ENCODE peak calls at places on chromosomes 3 and 15, in six cellular contexts. E is myocyte; S is H7; L is cardiac fibroblast; Z is psoas muscle; D is CD4-positive, alpha-beta T cell. Q is an unnamed sample.

GRCh38 chr3:15327941-15328340 is 4.4 kb downstream of the SH3BP5 start:
- DNase-seq in D (no peak), S (no peak), Z (peak; percentile 80), L (peak; percentile 40), E (peak; percentile 63), Q (peak; percentile 23)

GRCh38 chr15:63212050-63212973 is 22.9 kb downstream of the RAB8B start:
- DNase-seq in Z (no peak), L (peak; percentile 83), E (no peak), S (no peak), D (no peak), Q (no peak)

GRCh38 chr15:101808201-101808600 is 3.8 kb upstream of the OR4F15 start:
- DNase-seq in E (peak; percentile 49), L (peak; percentile 2), D (no peak), S (no peak), Z (no peak), Q (no peak)

GRCh38 chr3:28240440-28240839 is 979 bp upstream of the CMC1 start:
- DNase-seq in E (no peak), L (no peak), D (no peak), S (peak; percentile 49), Z (no peak), Q (no peak)

GRCh38 chr3:17158941-17159682 is 274.4 kb downstream of the PLCL2 start:
- DNase-seq in S (no peak), E (no peak), L (no peak), D (no peak), Z (peak; percentile 51), Q (no peak)

GRCh38 chr15:53962646-53963561 is 15.3 kb upstream of the UNC13C start:
- DNase-seq in Z (no peak), D (no peak), E (peak; percentile 19), S (no peak), L (peak; percentile 33), Q (peak; percentile 60)

GRCh38 chr3:126034481-126035361 is 49.2 kb downstream of the SLC41A3 start:
- DNase-seq in E (peak; percentile 39), D (no peak), Z (no peak), S (no peak), L (no peak), Q (no peak)

GRCh38 chr3:46304739-46305138 is 49.2 kb upstream of the CCR2 start:
- DNase-seq in E (no peak), S (no peak), Z (no peak), D (no peak), L (no peak), Q (no peak)

GRCh38 chr15:27241942-27242341 is 271.0 kb downstream of the GABRG3 start:
- DNase-seq in L (no peak), S (no peak), D (no peak), E (no peak), Z (no peak), Q (no peak)

GRCh38 chr3:58998476-58999117 is 51.2 kb downstream of the CFAP20DC start:
- DNase-seq in S (no peak), D (no peak), Z (no peak), E (peak; percentile 79), L (peak; percentile 98), Q (no peak)

GRCh38 chr3:124429129-124429815 is 301.0 kb upstream of the UMPS start:
- DNase-seq in E (peak; percentile 26), Z (no peak), L (peak; percentile 18), S (no peak), D (no peak), Q (no peak)

GRCh38 chr3:29486087-29486486 is 205.2 kb downstream of the RBMS3 start:
- DNase-seq in D (no peak), L (peak; percentile 92), Z (no peak), E (no peak), S (no peak), Q (no peak)

GRCh38 chr3:86793786-86794185 is 197.2 kb downstream of the VGLL3 start:
- DNase-seq in Z (no peak), L (peak; percentile 98), D (no peak), E (peak; percentile 93), S (no peak), Q (no peak)

GRCh38 chr3:128532007-128532983 is 39.3 kb upstream of the GATA2 start:
- DNase-seq in E (no peak), D (no peak), L (no peak), Z (no peak), S (no peak), Q (no peak)

GRCh38 chr15:24318981-24319380 is 356.6 kb upstream of the NPAP1 start:
- DNase-seq in L (no peak), E (no peak), S (no peak), Z (no peak), D (no peak), Q (no peak)

GRCh38 chr3:154304116-154304786 is 20.0 kb downstream of the DHX36 start:
- DNase-seq in D (no peak), E (no peak), Z (no peak), S (no peak), L (peak; percentile 47), Q (no peak)

GRCh38 chr3:156674911-156675743 is 737 bp downstream of the TIPARP start:
- DNase-seq in E (peak; percentile 66), S (peak; percentile 78), L (peak; percentile 53), Z (peak; percentile 82), D (peak; percentile 34), Q (peak; percentile 73)

GRCh38 chr3:12451481-12451880 is 32.8 kb upstream of the TSEN2 start:
- DNase-seq in D (no peak), E (no peak), L (no peak), Z (no peak), S (no peak), Q (peak; percentile 10)

GRCh38 chr3:4721511-4721911 is 228.4 kb downstream of the ITPR1 start:
- DNase-seq in S (no peak), L (peak; percentile 95), Z (no peak), D (no peak), E (peak; percentile 80), Q (no peak)

GRCh38 chr3:28476194-28476593 is 127.6 kb upstream of the AZI2 start:
- DNase-seq in D (no peak), Z (no peak), S (peak; percentile 13), L (peak; percentile 70), E (peak; percentile 62), Q (no peak)

GRCh38 chr3:129626744-129627349 is 20.4 kb upstream of the PLXND1 start:
- DNase-seq in E (peak; percentile 90), Z (peak; percentile 97), S (peak; percentile 98), L (peak; percentile 88), D (no peak), Q (peak; percentile 97)

GRCh38 chr3:49158108-49158709 is 7.9 kb downstream of the CCDC71 start:
- DNase-seq in D (peak; percentile 52), Z (peak; percentile 63), S (peak; percentile 88), L (no peak), E (peak; percentile 13), Q (peak; percentile 49)

Q was measured in left colon.